ENCODE peak calls at places on chromosome 21, in eight cellular contexts. I is MV-4-11; A is stimulated activated CD4-positive, alpha-beta T cell treated with anti-CD3 and anti-CD28 coated beads, TNF-alpha, amount 100 ng/mL, for 4 hours; P is fibroblast of villous mesenchyme; E is Calu3; S is activated CD4-positive, CD25-positive, alpha-beta regulatory T cell; J is foreskin fibroblast; M is progenitor cell of endocrine pancreas. X is an unnamed sample.

GRCh38 chr21:43873673-43874072 is 8.7 kb downstream of the AGPAT3 start:
- DNase-seq in I (no peak), A (no peak), P (no peak), E (no peak), S (no peak), J (no peak), M (no peak), X (no peak)

GRCh38 chr21:39647476-39647875 is 34.7 kb downstream of the B3GALT5 start:
- DNase-seq in I (peak), A (no peak), P (peak), E (peak), S (no peak), J (peak), M (no peak), X (no peak)

GRCh38 chr21:35730325-35730724 is 330.0 kb downstream of the SETD4 start:
- DNase-seq in I (no peak), A (no peak), P (no peak), E (no peak), S (no peak), J (no peak), M (no peak), X (no peak)

GRCh38 chr21:25986928-25987327 is 183.6 kb downstream of the APP start:
- DNase-seq in I (no peak), A (no peak), P (peak), E (no peak), S (no peak), J (no peak), M (no peak), X (no peak)

GRCh38 chr21:36926989-36927695 is 39.3 kb downstream of the HLCS start:
- DNase-seq in I (no peak), A (no peak), P (peak), E (no peak), S (no peak), J (no peak), M (no peak), X (peak)

GRCh38 chr21:33848252-33848953 is 67.2 kb downstream of the ATP5PO start:
- DNase-seq in I (no peak), A (no peak), P (no peak), E (peak), S (no peak), J (no peak), M (no peak), X (no peak)

GRCh38 chr21:20822559-20823133 is 175.6 kb upstream of the NCAM2 start:
- DNase-seq in I (no peak), A (no peak), P (no peak), E (no peak), S (no peak), J (no peak), M (no peak), X (no peak)

GRCh38 chr21:29148535-29148934 is 18.1 kb downstream of the MAP3K7CL start:
- DNase-seq in I (peak), A (no peak), P (no peak), E (no peak), S (no peak), J (peak), M (no peak), X (no peak)

GRCh38 chr21:30936207-30936606 is 54.8 kb upstream of the KRTAP11-1 start:
- DNase-seq in I (no peak), A (no peak), P (no peak), E (no peak), S (no peak), J (no peak), M (no peak), X (no peak)

GRCh38 chr21:38955495-38955894 is 149.8 kb downstream of the ETS2 start:
- DNase-seq in I (no peak), A (no peak), P (peak), E (no peak), S (no peak), J (peak), M (no peak), X (peak)

GRCh38 chr21:44871576-44872265 is 1.8 kb downstream of the PTTG1IP start:
- DNase-seq in I (peak), A (no peak), P (peak), E (peak), S (no peak), J (peak), M (no peak), X (peak)

GRCh38 chr21:15141236-15141970 is 76.6 kb upstream of the NRIP1 start:
- DNase-seq in I (peak), A (no peak), P (no peak), E (peak), S (no peak), J (no peak), M (no peak), X (no peak)

GRCh38 chr21:43667191-43667904 is 8.0 kb downstream of the RRP1B start:
- DNase-seq in I (peak), A (no peak), P (peak), E (no peak), S (no peak), J (peak), M (no peak), X (peak)

GRCh38 chr21:37683396-37684114 is 232.7 kb downstream of the KCNJ6 start:
- DNase-seq in I (no peak), A (no peak), P (no peak), E (no peak), S (no peak), J (no peak), M (no peak), X (no peak)

GRCh38 chr21:45471229-45472052 is 66.5 kb downstream of the COL18A1 start:
- DNase-seq in I (no peak), A (no peak), P (peak), E (peak), S (no peak), J (peak), M (no peak), X (peak)

GRCh38 chr21:34737115-34737514 is 68.3 kb downstream of the CLIC6 start:
- DNase-seq in I (no peak), A (no peak), P (no peak), E (no peak), S (no peak), J (no peak), M (no peak), X (no peak)

GRCh38 chr21:42661688-42662429 is 8.4 kb downstream of the PDE9A start:
- DNase-seq in I (no peak), A (no peak), P (no peak), E (no peak), S (no peak), J (no peak), M (no peak), X (no peak)

GRCh38 chr21:42112223-42112622 is 41.1 kb downstream of the UMODL1 start:
- DNase-seq in I (no peak), A (no peak), P (no peak), E (no peak), S (no peak), J (no peak), M (no peak), X (no peak)

GRCh38 chr21:39523398-39523797 is 71.6 kb downstream of the SH3BGR start:
- DNase-seq in I (no peak), A (no peak), P (no peak), E (peak), S (no peak), J (peak), M (no peak), X (no peak)

GRCh38 chr21:16932314-16932713 is 580.5 kb upstream of the CXADR start:
- DNase-seq in I (no peak), A (no peak), P (no peak), E (no peak), S (no peak), J (no peak), M (no peak), X (no peak)

GRCh38 chr21:35045539-35046222 is 3.4 kb downstream of the RUNX1 start:
- DNase-seq in I (no peak), A (no peak), P (no peak), E (no peak), S (no peak), J (no peak), M (no peak), X (no peak)

GRCh38 chr21:43787180-43787533 is 2.2 kb upstream of the RRP1 start:
- DNase-seq in I (no peak), A (no peak), P (no peak), E (no peak), S (no peak), J (no peak), M (no peak), X (no peak)

GRCh38 chr21:23853796-23854379 is 1753.4 kb downstream of the MRPL39 start:
- DNase-seq in I (peak), A (no peak), P (no peak), E (peak), S (no peak), J (no peak), M (no peak), X (no peak)

GRCh38 chr21:41090981-41091380 is 77.0 kb upstream of the BACE2 start:
- DNase-seq in I (no peak), A (no peak), P (no peak), E (no peak), S (no peak), J (no peak), M (no peak), X (no peak)